ENCODE peak calls at places on chromosomes 3 and 15, in four cellular contexts. C is CD4-positive, alpha-beta T cell; N is adrenal gland; R is sigmoid colon. V is an unnamed sample.

GRCh38 chr3:148203263-148204010 is 494.3 kb upstream of the AGTR1 start:
- DNase-seq in C (no peak), N (no peak), R (no peak), V (no peak)

GRCh38 chr3:174651951-174652350 is 207.2 kb upstream of the NAALADL2 start:
- DNase-seq in C (no peak), N (no peak), R (no peak), V (no peak)

GRCh38 chr15:29567336-29567735 is 254.9 kb downstream of the TJP1 start:
- DNase-seq in C (no peak), N (no peak), R (no peak), V (no peak)

GRCh38 chr15:25410649-25411048 is 28.2 kb downstream of the UBE3A start:
- DNase-seq in C (no peak), N (no peak), R (no peak), V (no peak)

GRCh38 chr3:141399979-141400971 is 32.0 kb downstream of the ZBTB38 start:
- DNase-seq in C (no peak), N (no peak), R (no peak), V (no peak)

GRCh38 chr15:71195242-71195641 is 80.0 kb downstream of the THSD4 start:
- DNase-seq in C (no peak), N (no peak), R (no peak), V (no peak)

GRCh38 chr15:70049701-70050445 is 47.8 kb downstream of the TLE3 start:
- DNase-seq in C (no peak), N (no peak), R (peak; percentile 54), V (peak; percentile 11)

GRCh38 chr3:120092444-120092843 is 1.8 kb downstream of the GSK3B start:
- DNase-seq in C (no peak), N (no peak), R (no peak), V (no peak)

GRCh38 chr3:16609927-16610580 is 4.8 kb upstream of the DAZL start:
- DNase-seq in C (no peak), N (peak; percentile 71), R (peak; percentile 73), V (no peak)

GRCh38 chr3:49751501-49751900 is 27.8 kb upstream of the GMPPB start:
- DNase-seq in C (no peak), N (no peak), R (no peak), V (no peak)

GRCh38 chr3:136937886-136938285 is 19.9 kb upstream of the IL20RB start:
- DNase-seq in C (no peak), N (no peak), R (no peak), V (no peak)

GRCh38 chr15:90161946-90162345 is 39.2 kb upstream of the SEMA4B start:
- DNase-seq in C (no peak), N (no peak), R (no peak), V (no peak)

GRCh38 chr3:105606052-105606451 is 239.3 kb downstream of the ALCAM start:
- DNase-seq in C (no peak), N (no peak), R (no peak), V (no peak)

GRCh38 chr3:126947429-126947828 is 35.5 kb upstream of the PLXNA1 start:
- DNase-seq in C (no peak), N (no peak), R (no peak), V (peak; percentile 20)

GRCh38 chr3:173660645-173661299 is 263.2 kb downstream of the NLGN1 start:
- DNase-seq in C (no peak), N (no peak), R (no peak), V (no peak)

GRCh38 chr3:72368331-72368975 is 479.8 kb downstream of the SHQ1 start:
- DNase-seq in C (no peak), N (no peak), R (no peak), V (no peak)

GRCh38 chr3:154904328-154904727 is 175.8 kb upstream of the MME start:
- DNase-seq in C (no peak), N (no peak), R (no peak), V (no peak)

GRCh38 chr15:57890351-57890750 is 175.2 kb downstream of the ALDH1A2 start:
- DNase-seq in C (no peak), N (no peak), R (no peak), V (no peak)

GRCh38 chr3:72058493-72059081 is 273.6 kb upstream of the PROK2 start:
- DNase-seq in C (no peak), N (no peak), R (peak; percentile 70), V (peak; percentile 73)

GRCh38 chr3:116579843-116580242 is 129.7 kb upstream of the TUSC7 start:
- DNase-seq in C (no peak), N (no peak), R (no peak), V (no peak)

GRCh38 chr3:151290673-151291072 is 12.3 kb upstream of the P2RY14 start:
- DNase-seq in C (no peak), N (no peak), R (no peak), V (no peak)
- TF ChIP-seq CTCF in C (no peak), N (peak; percentile 46), R (no peak), V (no peak)

GRCh38 chr15:21267231-21267630 is 173.1 kb downstream of the POTEB3 start:
- DNase-seq in C (no peak), N (no peak), R (no peak), V (no peak)

GRCh38 chr15:21260966-21261395 is 179.3 kb downstream of the POTEB3 start:
- DNase-seq in C (no peak), N (no peak), R (peak; percentile 62), V (no peak)

GRCh38 chr15:21261396-21261964 is 178.8 kb downstream of the POTEB3 start:
- DNase-seq in C (no peak), N (no peak), R (peak; percentile 65), V (no peak)

GRCh38 chr15:21262851-21263400 is 177.4 kb downstream of the POTEB3 start:
- DNase-seq in C (no peak), N (no peak), R (no peak), V (no peak)

GRCh38 chr15:21261965-21262850 is 178.1 kb downstream of the POTEB3 start:
- DNase-seq in C (no peak), N (no peak), R (peak; percentile 64), V (peak; percentile 69)
- H3K9me3 ChIP-seq in C (no peaks in the 10 kb centered on the region), N (no peaks in the 10 kb centered on the region), R (no peaks in the 10 kb centered on the region), V (no peaks in the 10 kb centered on the region)

GRCh38 chr15:52183562-52184173 is 7.5 kb downstream of the GNB5 start:
- DNase-seq in C (no peak), N (no peak), R (no peak), V (no peak)
- TF ChIP-seq CTCF in C (peak; percentile 43), N (peak; percentile 8), R (no peak), V (peak; percentile 59)

DNA sequence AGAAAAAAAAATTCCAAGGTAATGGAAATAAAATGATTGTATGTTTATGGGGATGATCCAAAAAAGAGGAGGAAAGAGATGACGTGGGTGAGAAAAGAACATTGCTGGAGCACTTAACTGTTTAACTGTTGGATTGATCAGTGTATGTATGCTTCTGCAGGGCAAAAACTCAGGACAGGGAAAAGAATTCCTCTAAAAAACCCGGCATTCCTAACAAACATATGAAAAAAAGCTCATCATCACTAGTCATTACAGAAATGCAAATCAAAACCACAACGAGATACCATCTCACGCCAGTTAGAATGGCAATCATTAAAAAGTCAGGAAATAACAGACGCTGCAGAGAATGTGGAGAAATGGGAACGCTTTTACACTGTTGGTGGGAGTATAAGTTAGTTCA is 1.6 kb upstream of the PHLDB2 start:
- DNase-seq in C (no peak), N (no peak), R (no peak), V (no peak)
- H3K9me3 ChIP-seq in C (no peaks in the 10 kb centered on the region), N (no peaks in the 10 kb centered on the region), R (no peaks in the 10 kb centered on the region), V (no peaks in the 10 kb centered on the region)

DNA sequence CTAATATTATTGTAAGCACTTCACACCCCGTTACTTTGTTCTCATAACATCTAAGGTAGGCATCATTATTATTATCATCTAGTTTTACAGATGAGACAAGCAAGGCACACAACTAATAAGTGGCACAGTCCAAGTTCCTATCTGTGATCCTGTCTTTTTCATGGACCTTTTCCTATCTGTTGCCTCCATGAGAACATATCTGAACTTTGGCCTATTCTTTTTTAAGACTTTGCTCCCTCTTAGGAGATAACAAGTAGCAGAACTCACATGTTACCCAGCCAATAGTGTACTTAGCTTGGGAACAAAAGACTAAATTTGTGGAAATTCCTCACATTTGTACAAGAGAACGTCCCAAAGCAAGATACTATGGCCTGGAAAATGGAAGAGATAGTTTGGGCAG is 172.4 kb downstream of the TIGIT start:
- DNase-seq in C (no peak), N (no peak), R (no peak), V (no peak)
- TF ChIP-seq CTCF in C (no peak), N (no peak), R (no peak), V (no peak)

DNA sequence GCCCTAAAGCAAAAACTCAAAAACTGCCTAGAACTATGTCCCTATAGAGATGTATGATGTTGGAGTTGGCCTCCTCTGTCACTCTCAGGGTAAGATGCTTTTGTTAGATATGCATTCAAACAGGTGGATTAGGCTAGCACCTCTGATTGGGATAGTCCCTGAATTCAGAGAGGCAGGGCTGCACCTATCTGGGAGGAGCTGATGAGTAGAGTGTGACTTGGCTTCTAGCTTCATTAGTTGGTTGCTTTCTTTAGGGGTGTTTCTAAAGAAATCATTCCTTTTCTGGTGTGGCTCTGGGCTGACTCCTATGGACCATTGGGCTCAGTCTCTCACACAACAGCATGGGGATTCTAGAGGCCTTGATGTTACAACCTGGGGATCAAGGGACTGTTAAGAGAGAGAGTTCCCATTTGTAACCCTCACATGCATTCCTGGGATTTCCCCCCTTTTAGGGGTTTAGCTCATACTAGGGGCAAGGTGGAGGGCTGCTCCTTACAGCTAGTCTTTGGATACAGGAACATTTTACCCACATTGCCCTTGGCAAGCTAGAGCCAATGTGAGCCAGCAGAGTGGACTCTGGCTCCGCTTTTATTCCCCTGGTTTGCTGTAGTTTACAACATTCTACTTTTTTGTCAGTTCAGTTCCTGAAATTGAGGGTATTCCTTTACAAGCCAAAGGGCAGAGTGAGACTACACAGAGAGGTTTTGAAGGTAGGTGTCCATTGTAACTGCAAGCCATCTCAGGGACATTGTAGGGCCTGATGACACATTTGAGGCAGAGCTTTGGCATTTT is 7.5 kb downstream of the ZNF592 start:
- DNase-seq in C (no peak), N (no peak), R (no peak), V (no peak)
- H3K9me3 ChIP-seq in C (no peaks in the 10 kb centered on the region), N (no peaks in the 10 kb centered on the region), R (no peaks in the 10 kb centered on the region), V (no peaks in the 10 kb centered on the region)

DNA sequence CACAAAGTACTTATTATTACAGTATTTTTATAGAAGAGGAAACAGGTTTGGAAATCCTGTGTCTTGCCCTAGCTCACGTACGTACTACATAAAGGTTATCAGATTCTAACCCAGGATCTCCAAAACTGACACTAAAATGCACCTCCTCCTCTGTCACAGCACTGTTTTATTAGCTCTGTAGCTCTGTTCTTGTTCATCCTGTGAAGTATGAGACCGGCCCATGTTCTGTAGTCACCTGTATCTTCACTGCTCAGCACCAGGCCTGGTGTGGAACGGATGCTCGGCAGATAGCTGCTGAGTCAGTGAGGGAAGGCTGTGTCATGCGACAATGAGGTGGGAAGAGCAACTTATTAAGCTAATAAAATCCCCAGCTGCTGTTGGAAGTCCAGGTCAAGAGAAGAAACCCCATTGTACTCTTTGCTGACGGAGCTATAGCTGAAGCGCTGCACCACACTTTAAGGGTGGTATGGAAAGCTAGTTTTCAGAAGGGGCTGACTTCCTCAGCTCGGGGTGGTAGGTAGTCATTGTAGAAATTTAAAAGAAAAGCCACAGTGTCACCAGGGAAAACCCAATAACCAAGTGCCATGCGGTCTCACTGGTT is 22.8 kb downstream of the BCL2A1 start:
- DNase-seq in C (no peak), N (no peak), R (no peak), V (no peak)
- TF ChIP-seq CTCF in C (no peak), N (no peak), R (no peak), V (no peak)

GRCh38 chr3:74534611-74535010 is 79.8 kb downstream of the CNTN3 start:
- DNase-seq in C (no peak), N (no peak), R (no peak), V (no peak)

GRCh38 chr3:74532446-74532845 is 82.0 kb downstream of the CNTN3 start:
- DNase-seq in C (no peak), N (no peak), R (no peak), V (no peak)

GRCh38 chr3:74535281-74535680 is 79.2 kb downstream of the CNTN3 start:
- DNase-seq in C (no peak), N (no peak), R (no peak), V (no peak)

GRCh38 chr3:74529145-74529544 is 85.3 kb downstream of the CNTN3 start:
- DNase-seq in C (no peak), N (no peak), R (no peak), V (no peak)

GRCh38 chr3:74531491-74531890 is 83.0 kb downstream of the CNTN3 start:
- DNase-seq in C (no peak), N (no peak), R (no peak), V (no peak)
- H3K9me3 ChIP-seq in C (no peaks in the 10 kb centered on the region), N (no peaks in the 10 kb centered on the region), R (no peaks in the 10 kb centered on the region), V (no peaks in the 10 kb centered on the region)